ENCODE peak calls at places on chromosomes 13 and 19, in seven cellular contexts. I, G, U, P, C, X and M are unnamed samples.

GRCh38 chr13:20424959-20425358 is 100.7 kb downstream of the CRYL1 start:
- DNase-seq in I (no peak), C (no peak), X (no peak), U (no peak), G (no peak), P (no peak), M (no peak)

GRCh38 chr13:109611912-109612691 is 174.3 kb downstream of the IRS2 start:
- DNase-seq in I (no peak), P (no peak), U (no peak), G (no peak), C (no peak), X (no peak), M (no peak)

GRCh38 chr13:111898956-111899713 is 167.8 kb upstream of the SOX1 start:
- DNase-seq in P (no peak), X (no peak), C (no peak), G (no peak), U (no peak), I (no peak), M (no peak)

GRCh38 chr13:30864352-30865130 is 41.5 kb upstream of the MEDAG start:
- DNase-seq in X (no peak), P (peak), G (no peak), C (no peak), U (no peak), I (no peak), M (no peak)

GRCh38 chr19:29858621-29859020 is 46.8 kb downstream of the CCNE1 start:
- DNase-seq in I (no peak), P (no peak), X (no peak), U (no peak), G (no peak), C (no peak), M (no peak)

GRCh38 chr13:32045537-32045936 is 14.0 kb downstream of the FRY start:
- DNase-seq in G (no peak), P (no peak), I (no peak), C (no peak), U (no peak), X (no peak), M (no peak)

GRCh38 chr19:22623841-22624221 is 10.3 kb upstream of the ZNF492 start:
- DNase-seq in X (no peak), U (no peak), I (no peak), C (no peak), G (no peak), P (no peak), M (no peak)

GRCh38 chr13:33578786-33579185 is 239.2 kb upstream of the RFC3 start:
- DNase-seq in I (no peak), G (no peak), X (no peak), U (no peak), C (no peak), P (peak), M (no peak)

GRCh38 chr19:8571006-8571411 is 6.2 kb downstream of the MYO1F start:
- DNase-seq in X (no peak), C (peak), G (peak), P (peak), U (peak), I (no peak), M (peak)

GRCh38 chr19:1392939-1393530 is 8.3 kb downstream of the GAMT start:
- DNase-seq in C (no peak), P (no peak), X (no peak), G (no peak), U (no peak), I (no peak), M (no peak)

GRCh38 chr13:109400192-109400591 is 386.2 kb downstream of the IRS2 start:
- DNase-seq in P (no peak), G (peak), I (no peak), U (no peak), X (peak), C (no peak), M (no peak)

GRCh38 chr13:24053505-24054251 is 106.8 kb upstream of the SPATA13 start:
- DNase-seq in U (peak), G (peak), X (peak), I (peak), C (peak), P (peak), M (peak)

GRCh38 chr13:40895715-40896184 is 106.3 kb downstream of the SLC25A15 start:
- DNase-seq in I (no peak), X (no peak), C (no peak), P (no peak), U (no peak), G (peak), M (no peak)

GRCh38 chr13:73857106-73857505 is 277.1 kb downstream of the KLF12 start:
- DNase-seq in C (no peak), I (no peak), U (no peak), G (no peak), P (peak), X (no peak), M (no peak)

GRCh38 chr13:26034018-26034417 is 17.8 kb downstream of the SHISA2 start:
- DNase-seq in G (no peak), C (no peak), I (no peak), P (no peak), X (no peak), U (no peak), M (no peak)

GRCh38 chr13:48400820-48401219 is 12.1 kb downstream of the LPAR6 start:
- DNase-seq in C (no peak), P (peak), G (no peak), I (no peak), U (no peak), X (no peak), M (peak)

GRCh38 chr19:6737873-6738725 is 719 bp upstream of the GPR108 start:
- DNase-seq in I (peak), U (peak), C (peak), G (peak), P (peak), X (peak), M (peak)

GRCh38 chr19:3186377-3186688 is 603 bp downstream of the NCLN start:
- DNase-seq in U (no peak), C (peak), P (no peak), X (no peak), I (no peak), G (no peak), M (no peak)

GRCh38 chr19:44609219-44609618 is 4.1 kb upstream of the IGSF23 start:
- DNase-seq in I (no peak), P (no peak), X (no peak), G (no peak), U (no peak), C (no peak), M (no peak)

GRCh38 chr19:35740423-35741215 is 1.6 kb downstream of the IGFLR1 start:
- DNase-seq in X (peak), P (peak), C (peak), G (peak), U (peak), I (peak), M (peak)

GRCh38 chr13:44317752-44318550 is 55.7 kb upstream of the SERP2 start:
- DNase-seq in C (no peak), G (no peak), I (no peak), X (no peak), U (no peak), P (peak), M (no peak)

GRCh38 chr13:47472516-47472915 is 528.6 kb downstream of the SUCLA2 start:
- DNase-seq in G (no peak), C (no peak), I (no peak), X (no peak), U (no peak), P (no peak), M (no peak)

GRCh38 chr13:99528547-99528946 is 27.3 kb downstream of the TM9SF2 start:
- DNase-seq in X (no peak), C (peak), U (no peak), I (peak), P (no peak), G (no peak), M (no peak)

GRCh38 chr13:109383683-109384082 is 402.7 kb downstream of the IRS2 start:
- DNase-seq in P (peak), I (no peak), G (no peak), X (no peak), U (no peak), C (no peak), M (no peak)